ENCODE peak calls at places on chromosomes 1 and 21, in four cellular contexts. One of them, this sample, is unnamed.

GRCh38 chr1:167631386-167631941 is 1.4 kb downstream of the RCSD1 start:
- DNase-seq in HT-29: no peak
- DNase-seq in amniotic stem cell: no peak
- DNase-seq in KG1: no peak
- DNase-seq in this sample: no peak

GRCh38 chr21:46051379-46051770 is 46.5 kb upstream of the COL6A2 start:
- DNase-seq in KG1: no peak
- DNase-seq in amniotic stem cell: no peak
- DNase-seq in HT-29: no peak
- DNase-seq in this sample: no peak

GRCh38 chr1:161196521-161197451 is 2.1 kb downstream of the ADAMTS4 start:
- DNase-seq in HT-29: no peak
- DNase-seq in amniotic stem cell: peak; percentile 63
- DNase-seq in KG1: no peak
- DNase-seq in this sample: no peak

GRCh38 chr1:50272923-50273322 is 150.3 kb downstream of the DMRTA2 start:
- DNase-seq in HT-29: no peak
- DNase-seq in KG1: no peak
- DNase-seq in amniotic stem cell: no peak
- DNase-seq in this sample: no peak

GRCh38 chr1:201110616-201111015 is 1.6 kb downstream of the CACNA1S start:
- DNase-seq in KG1: no peak
- DNase-seq in HT-29: no peak
- DNase-seq in amniotic stem cell: no peak
- DNase-seq in this sample: no peak

GRCh38 chr1:28409066-28409465 is 39.5 kb downstream of the PHACTR4 start:
- DNase-seq in KG1: no peak
- DNase-seq in amniotic stem cell: no peak
- DNase-seq in HT-29: no peak
- DNase-seq in this sample: no peak

GRCh38 chr1:46682064-46682463 is 10.4 kb downstream of the TEX38 start:
- DNase-seq in amniotic stem cell: no peak
- DNase-seq in KG1: no peak
- DNase-seq in HT-29: no peak
- DNase-seq in this sample: no peak

GRCh38 chr1:13818926-13819325 is 118.9 kb downstream of the PRDM2 start:
- DNase-seq in HT-29: no peak
- DNase-seq in KG1: no peak
- DNase-seq in amniotic stem cell: no peak
- DNase-seq in this sample: no peak

GRCh38 chr1:217275617-217276398 is 355.1 kb downstream of the GPATCH2 start:
- DNase-seq in KG1: no peak
- DNase-seq in amniotic stem cell: peak; percentile 26
- DNase-seq in HT-29: no peak
- DNase-seq in this sample: no peak

GRCh38 chr1:13732971-13733667 is 33.1 kb downstream of the PRDM2 start:
- DNase-seq in KG1: no peak
- DNase-seq in amniotic stem cell: no peak
- DNase-seq in HT-29: no peak
- DNase-seq in this sample: no peak

GRCh38 chr1:37472281-37472680 is 2.1 kb upstream of the ZC3H12A start:
- DNase-seq in HT-29: no peak
- DNase-seq in amniotic stem cell: no peak
- DNase-seq in KG1: no peak
- DNase-seq in this sample: no peak

GRCh38 chr1:234760303-234760723 is 150.3 kb upstream of the IRF2BP2 start:
- DNase-seq in HT-29: peak; percentile 23
- DNase-seq in amniotic stem cell: no peak
- DNase-seq in KG1: no peak
- DNase-seq in this sample: no peak

GRCh38 chr1:19349999-19350398 is 37.9 kb downstream of the SLC66A1 start:
- DNase-seq in KG1: no peak
- DNase-seq in amniotic stem cell: no peak
- DNase-seq in HT-29: no peak
- DNase-seq in this sample: no peak

GRCh38 chr21:41777934-41778815 is 11.3 kb upstream of the RIPK4 start:
- DNase-seq in KG1: no peak
- DNase-seq in HT-29: peak; percentile 82
- DNase-seq in amniotic stem cell: peak; percentile 77
- DNase-seq in this sample: peak; percentile 50

GRCh38 chr1:232575524-232576040 is 54.4 kb downstream of the SIPA1L2 start:
- DNase-seq in amniotic stem cell: no peak
- DNase-seq in HT-29: no peak
- DNase-seq in KG1: no peak
- DNase-seq in this sample: no peak

GRCh38 chr21:36047139-36047538 is 13.2 kb downstream of the SETD4 start:
- DNase-seq in HT-29: no peak
- DNase-seq in KG1: no peak
- DNase-seq in amniotic stem cell: no peak
- DNase-seq in this sample: no peak

GRCh38 chr1:69611316-69611715 is 43.6 kb downstream of the LRRC7 start:
- DNase-seq in HT-29: no peak
- DNase-seq in KG1: no peak
- DNase-seq in amniotic stem cell: no peak
- DNase-seq in this sample: no peak

GRCh38 chr1:28160677-28161328 is 15.7 kb downstream of the PTAFR start:
- DNase-seq in amniotic stem cell: no peak
- DNase-seq in HT-29: peak; percentile 49
- DNase-seq in KG1: no peak
- DNase-seq in this sample: no peak

GRCh38 chr1:216005916-216006315 is 417.3 kb downstream of the USH2A start:
- DNase-seq in amniotic stem cell: no peak
- DNase-seq in HT-29: no peak
- DNase-seq in KG1: no peak
- DNase-seq in this sample: no peak

GRCh38 chr21:26709090-26709489 is 136.0 kb upstream of the CYYR1 start:
- DNase-seq in HT-29: no peak
- DNase-seq in KG1: no peak
- DNase-seq in amniotic stem cell: no peak
- DNase-seq in this sample: no peak

GRCh38 chr1:6907676-6908434 is 122.6 kb downstream of the CAMTA1 start:
- DNase-seq in HT-29: no peak
- DNase-seq in amniotic stem cell: no peak
- DNase-seq in KG1: no peak
- DNase-seq in this sample: no peak

GRCh38 chr1:41805771-41806471 is 112.8 kb downstream of the HIVEP3 start:
- DNase-seq in amniotic stem cell: no peak
- DNase-seq in HT-29: no peak
- DNase-seq in KG1: no peak
- DNase-seq in this sample: no peak

GRCh38 chr1:77762072-77762476 is 2.4 kb upstream of the USP33 start:
- DNase-seq in amniotic stem cell: peak; percentile 17
- DNase-seq in KG1: no peak
- DNase-seq in HT-29: peak; percentile 32
- DNase-seq in this sample: no peak

GRCh38 chr1:209839875-209840491 is 12.2 kb downstream of the UTP25 start:
- DNase-seq in amniotic stem cell: peak; percentile 92
- DNase-seq in KG1: no peak
- DNase-seq in HT-29: peak; percentile 28
- DNase-seq in this sample: no peak

GRCh38 chr1:237139732-237140131 is 97.7 kb downstream of the RYR2 start:
- DNase-seq in amniotic stem cell: no peak
- DNase-seq in KG1: no peak
- DNase-seq in HT-29: no peak
- DNase-seq in this sample: no peak